ENCODE peak calls at places on chromosomes 2 and 18, in five cellular contexts. N is A549, V is K562, Z is H1, U is IMR-90. M is an unnamed sample.

GRCh38 chr2:137865954-137866540 is 98.2 kb upstream of the HNMT start:
- DNase-seq in V (peak), U (peak), N (peak), Z (no peak), M (peak)

GRCh38 chr2:159742846-159743245 is 30.5 kb downstream of the MARCHF7 start:
- DNase-seq in N (no peak), Z (no peak), V (no peak), U (no peak), M (no peak)

GRCh38 chr2:45978302-45978859 is 318.8 kb upstream of the EPAS1 start:
- DNase-seq in V (no peak), U (no peak), N (no peak), Z (no peak), M (no peak)

GRCh38 chr18:13611616-13612110 is 114.7 kb downstream of the FAM210A start:
- DNase-seq in U (peak), V (no peak), N (no peak), Z (no peak), M (no peak)

GRCh38 chr2:96431319-96431718 is 73.8 kb downstream of the NEURL3 start:
- DNase-seq in V (no peak), N (no peak), Z (no peak), U (no peak), M (no peak)

GRCh38 chr2:147331790-147332419 is 512.9 kb upstream of the ACVR2A start:
- DNase-seq in V (no peak), Z (no peak), U (no peak), N (peak), M (peak)

GRCh38 chr2:221750317-221750716 is 178.2 kb upstream of the EPHA4 start:
- DNase-seq in V (no peak), N (no peak), U (peak), Z (no peak), M (no peak)

GRCh38 chr18:76274470-76275289 is 220.4 kb downstream of the ZNF516 start:
- DNase-seq in U (no peak), V (peak), Z (no peak), N (peak), M (peak)

GRCh38 chr2:55156326-55156725 is 75.8 kb downstream of the CLHC1 start:
- DNase-seq in N (no peak), U (peak), V (no peak), Z (no peak), M (no peak)

GRCh38 chr2:98487806-98488189 is 43.1 kb downstream of the INPP4A start:
- DNase-seq in V (peak), U (peak), N (peak), Z (no peak), M (peak)

GRCh38 chr2:237733677-237734300 is 64.8 kb upstream of the RBM44 start:
- DNase-seq in U (no peak), V (no peak), Z (no peak), N (no peak), M (peak)

GRCh38 chr18:47932603-47933002 is 2.1 kb upstream of the SMAD2 start:
- DNase-seq in Z (no peak), U (no peak), N (peak), V (no peak), M (no peak)

GRCh38 chr2:51025942-51026574 is 5.9 kb downstream of the NRXN1 start:
- DNase-seq in Z (no peak), N (no peak), U (no peak), V (no peak), M (no peak)

GRCh38 chr2:119240311-119241204 is 16.9 kb downstream of the STEAP3 start:
- DNase-seq in N (peak), U (peak), V (peak), Z (no peak), M (peak)

GRCh38 chr2:120018549-120018948 is 5.7 kb downstream of the EPB41L5 start:
- DNase-seq in U (no peak), N (no peak), V (no peak), Z (no peak), M (no peak)

GRCh38 chr2:101972621-101973434 is 18.9 kb upstream of the IL1R2 start:
- DNase-seq in N (no peak), V (no peak), U (peak), Z (no peak), M (no peak)

GRCh38 chr18:45760443-45761036 is 36.6 kb downstream of the SLC14A1 start:
- DNase-seq in U (peak), N (no peak), Z (no peak), V (peak), M (no peak)

GRCh38 chr2:40700211-40700954 is 248.5 kb upstream of the SLC8A1 start:
- DNase-seq in V (no peak), U (no peak), Z (no peak), N (no peak), M (no peak)

GRCh38 chr18:58235001-58235436 is 191.0 kb downstream of the NEDD4L start:
- DNase-seq in Z (no peak), N (no peak), V (no peak), U (no peak), M (peak)

GRCh38 chr18:9734189-9734588 is 26.1 kb downstream of the RAB31 start:
- DNase-seq in Z (no peak), V (no peak), N (peak), U (no peak), M (peak)

GRCh38 chr2:150376627-150377335 is 110.7 kb downstream of the RND3 start:
- DNase-seq in V (no peak), Z (no peak), N (peak), U (peak), M (peak)

GRCh38 chr18:59787998-59788875 is 91.0 kb upstream of the CCBE1 start:
- DNase-seq in V (no peak), N (peak), Z (no peak), U (peak), M (no peak)

GRCh38 chr2:172039011-172039704 is 39.4 kb downstream of the METAP1D start:
- DNase-seq in N (no peak), V (no peak), U (no peak), Z (no peak), M (no peak)

GRCh38 chr2:156435392-156435724 is 821 bp upstream of the GPD2 start:
- DNase-seq in N (no peak), V (no peak), U (no peak), Z (no peak), M (no peak)

GRCh38 chr2:228039752-228040534 is 141.5 kb downstream of the SPHKAP start:
- DNase-seq in N (peak), U (no peak), Z (no peak), V (peak), M (peak)

GRCh38 chr2:48587560-48587959 is 30.1 kb upstream of the GTF2A1L start:
- DNase-seq in Z (no peak), N (no peak), V (no peak), U (no peak), M (no peak)

GRCh38 chr2:6826081-6826913 is 39.4 kb downstream of the CMPK2 start:
- DNase-seq in N (peak), V (peak), U (peak), Z (no peak), M (peak)

GRCh38 chr2:14756981-14757657 is 124.6 kb downstream of the LRATD1 start:
- DNase-seq in U (peak), Z (no peak), N (peak), V (no peak), M (no peak)

GRCh38 chr2:120760446-120761135 is 24.9 kb downstream of the GLI2 start:
- DNase-seq in Z (no peak), U (peak), N (no peak), V (no peak), M (no peak)

GRCh38 chr18:55301836-55302235 is 286.2 kb downstream of the TCF4 start:
- DNase-seq in U (no peak), N (no peak), Z (no peak), V (peak), M (no peak)

GRCh38 chr2:20198001-20198400 is 26.9 kb downstream of the SDC1 start:
- DNase-seq in N (no peak), U (no peak), Z (no peak), V (no peak), M (no peak)

GRCh38 chr2:145692971-145693478 is 1173.1 kb upstream of the ZEB2 start:
- DNase-seq in U (peak), Z (no peak), V (peak), N (peak), M (peak)

GRCh38 chr2:43509886-43510285 is 86.0 kb downstream of the THADA start:
- DNase-seq in U (no peak), Z (no peak), N (no peak), V (no peak), M (no peak)

GRCh38 chr2:62814132-62814531 is 108.6 kb downstream of the EHBP1 start:
- DNase-seq in U (peak), N (peak), V (peak), Z (no peak), M (no peak)

GRCh38 chr2:94977826-94978225 is 47.7 kb upstream of the MAL start:
- DNase-seq in Z (no peak), U (no peak), V (no peak), N (no peak), M (no peak)

GRCh38 chr2:113700186-113700841 is 56.1 kb downstream of the SLC35F5 start:
- DNase-seq in N (peak), Z (peak), U (peak), V (peak), M (peak)

GRCh38 chr2:150400849-150401248 is 86.6 kb downstream of the RND3 start:
- DNase-seq in N (no peak), V (no peak), Z (no peak), U (no peak), M (no peak)

GRCh38 chr2:176158855-176159677 is 2.0 kb downstream of the HOXD3 start:
- DNase-seq in V (no peak), U (no peak), Z (no peak), N (no peak), M (no peak)

GRCh38 chr18:57431512-57432080 is 3.6 kb upstream of the ONECUT2 start:
- DNase-seq in U (no peak), N (no peak), V (no peak), Z (no peak), M (no peak)

GRCh38 chr2:233542507-233542906 is 24.1 kb downstream of the USP40 start:
- DNase-seq in U (peak), N (no peak), Z (no peak), V (no peak), M (no peak)
- TF ChIP-seq MAFK in U (no peak), N (no peak), Z (no peak), V (no peak), M (no peak)

GRCh38 chr2:127175406-127175805 is 44.7 kb downstream of the CYP27C1 start:
- DNase-seq in N (no peak), U (peak), V (no peak), Z (no peak), M (no peak)

GRCh38 chr2:127172306-127172705 is 47.8 kb downstream of the CYP27C1 start:
- DNase-seq in Z (no peak), U (no peak), N (no peak), V (no peak), M (no peak)

GRCh38 chr2:127174176-127174575 is 45.9 kb downstream of the CYP27C1 start:
- DNase-seq in V (peak), Z (no peak), N (peak), U (peak), M (no peak)

GRCh38 chr2:127174977-127175376 is 45.1 kb downstream of the CYP27C1 start:
- DNase-seq in V (no peak), U (peak), N (no peak), Z (no peak), M (no peak)

DNA sequence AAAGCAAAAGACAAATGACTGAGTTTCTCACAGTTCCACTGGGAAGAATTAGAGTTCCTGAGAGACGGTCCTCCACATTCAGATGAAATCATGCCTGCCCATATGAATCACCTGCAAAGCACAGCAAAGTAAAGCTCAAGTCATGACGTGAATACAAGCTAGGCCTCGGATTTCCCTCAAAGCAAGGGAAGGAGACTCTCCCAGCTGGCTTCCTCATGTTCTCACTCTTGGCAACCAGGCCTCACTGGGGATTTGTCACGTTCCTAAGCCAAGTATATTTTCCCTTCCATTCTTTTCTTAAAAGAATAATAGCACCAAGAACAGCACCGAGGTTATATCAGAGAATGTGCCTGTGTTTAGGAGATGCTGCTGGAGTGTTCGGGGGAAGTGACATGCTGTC is 47.0 kb downstream of the CYP27C1 start:
- DNase-seq in N (no peak), U (peak), Z (no peak), V (no peak), M (no peak)
- TF ChIP-seq MAFK in N (no peak), U (no peak), Z (no peak), V (no peak), M (no peak)

DNA sequence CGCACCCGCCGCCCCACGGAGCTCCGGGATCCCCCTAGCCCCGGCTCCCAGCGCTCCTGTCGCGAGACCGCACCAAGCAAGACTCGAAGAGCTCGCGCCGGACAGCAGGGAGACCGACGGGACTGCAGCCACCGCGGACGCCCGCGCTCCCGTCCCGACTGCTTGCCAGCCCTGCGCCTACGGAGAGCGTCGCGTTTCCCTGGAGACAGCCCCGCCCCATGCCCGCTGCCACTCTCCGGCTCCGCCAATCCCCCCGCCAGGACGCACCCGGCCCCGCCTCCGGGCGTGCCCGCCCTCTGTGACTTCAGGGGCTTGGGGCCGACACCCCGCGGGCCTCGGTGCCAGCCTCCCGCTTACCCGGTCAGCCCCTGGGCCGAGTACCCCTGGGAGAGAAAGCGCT is at the start of gene ANKMY1:
- DNase-seq in U (peak), Z (no peak), V (no peak), N (no peak), M (no peak)
- TF ChIP-seq MAFK in U (no peak), Z (no peak), V (no peak), N (no peak), M (no peak)

DNA sequence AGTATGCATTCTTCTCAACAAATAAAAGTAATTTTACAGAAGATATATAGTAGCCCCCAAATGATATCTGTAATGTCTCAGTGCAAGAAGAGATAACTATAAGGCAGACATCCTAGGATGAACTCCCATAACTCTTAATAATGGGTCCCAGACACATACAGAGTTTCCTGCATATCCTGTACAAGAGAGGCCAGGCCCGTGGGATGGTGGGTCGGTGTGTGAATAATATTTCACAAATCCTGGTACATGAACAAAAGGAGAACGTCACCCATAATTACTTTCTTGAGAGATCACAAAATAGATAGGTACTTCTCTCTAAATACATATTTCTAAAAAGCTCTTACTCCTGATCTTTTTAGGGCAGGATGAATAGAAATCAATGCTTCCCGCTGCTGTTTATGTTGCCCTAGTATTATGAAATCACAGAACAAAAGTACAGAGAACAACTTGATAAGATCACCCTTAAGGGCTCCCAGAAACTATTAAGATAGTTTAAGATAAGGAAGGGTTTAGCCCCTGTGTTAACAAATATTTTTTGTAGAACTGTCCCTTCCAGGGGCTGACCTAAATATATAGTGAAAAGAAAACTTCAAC is 5.4 kb downstream of the IRS1 start:
- DNase-seq in V (no peak), N (no peak), Z (no peak), U (peak), M (no peak)
- TF ChIP-seq MAFK in V (no peak), N (no peak), Z (no peak), U (no peak), M (no peak)

GRCh38 chr2:24722141-24722790 is 70.9 kb downstream of the PTRHD1 start:
- DNase-seq in V (no peak), Z (no peak), U (no peak), N (no peak), M (no peak)
- TF ChIP-seq MAFK in V (no peak), Z (no peak), U (no peak), N (no peak), M (no peak)

M was measured in HepG2.